ENCODE peak calls at places on chromosomes 5 and 9, in seven cellular contexts. Q, W, A, I, D, X and J are unnamed samples.

GRCh38 chr5:73739650-73740049 is 113.7 kb downstream of the ARHGEF28 start:
- DNase-seq in Q (no peak), I (no peak), D (no peak), X (no peak), W (no peak), A (no peak), J (no peak)

GRCh38 chr9:27447036-27447700 is 76.9 kb upstream of the IFNK start:
- DNase-seq in W (no peak), Q (no peak), I (no peak), A (no peak), X (no peak), D (no peak), J (no peak)

GRCh38 chr5:89421035-89421434 is 538.1 kb upstream of the MEF2C start:
- DNase-seq in Q (no peak), X (peak), D (no peak), A (no peak), I (no peak), W (no peak), J (no peak)

GRCh38 chr9:14782652-14783051 is 60.1 kb upstream of the CER1 start:
- DNase-seq in I (no peak), X (no peak), Q (no peak), A (no peak), W (no peak), D (no peak), J (no peak)

GRCh38 chr9:89882876-89883275 is 278.1 kb downstream of the GADD45G start:
- DNase-seq in X (no peak), D (no peak), Q (no peak), W (no peak), I (no peak), A (no peak), J (no peak)

GRCh38 chr5:72106922-72107873 is at the start of gene MAP1B:
- DNase-seq in Q (peak), D (peak), X (peak), W (no peak), I (no peak), A (no peak), J (no peak)

GRCh38 chr9:109977521-109977920 is 197.5 kb downstream of the PALM2AKAP2 start:
- DNase-seq in Q (no peak), D (no peak), A (no peak), X (no peak), I (no peak), W (no peak), J (no peak)

GRCh38 chr9:101380295-101380694 is 4.5 kb downstream of the BAAT start:
- DNase-seq in D (no peak), I (no peak), X (no peak), Q (no peak), A (no peak), W (no peak), J (no peak)

GRCh38 chr9:6055213-6055612 is 39.8 kb upstream of the RANBP6 start:
- DNase-seq in W (peak), X (peak), D (peak), I (peak), Q (peak), A (no peak), J (peak)

GRCh38 chr5:68060382-68060781 is 155.2 kb upstream of the PIK3R1 start:
- DNase-seq in A (no peak), Q (no peak), W (no peak), X (no peak), D (peak), I (no peak), J (no peak)

GRCh38 chr5:175478384-175479124 is at the start of gene SFXN1:
- DNase-seq in W (peak), Q (peak), D (peak), I (peak), A (peak), X (peak), J (peak)

GRCh38 chr9:28648723-28649122 is 1075.4 kb upstream of the C9orf72 start:
- DNase-seq in X (no peak), W (no peak), I (no peak), D (no peak), A (no peak), Q (no peak), J (no peak)